ENCODE peak calls at places on chromosomes 1 and 21, in four cellular contexts. E is GM12878, V is IMR-90, F is K562. B is an unnamed sample.
A peak's percentile ranks its signal among the peaks of the same experiment; 100 is the strongest.

GRCh38 chr1:74235153-74235552 is at the start of gene TNNI3K:
- DNase-seq in E (no peak), V (no peak), F (no peak), B (no peak)

GRCh38 chr1:20709868-20710267 is 7.9 kb downstream of the KIF17 start:
- DNase-seq in E (no peak), V (no peak), F (no peak), B (no peak)

GRCh38 chr1:25562101-25562927 is 18.9 kb downstream of the LDLRAP1 start:
- DNase-seq in E (peak; percentile 48), V (no peak), F (no peak), B (no peak)

GRCh38 chr1:152034654-152035405 is 2.0 kb downstream of the S100A11 start:
- DNase-seq in E (peak; percentile 57), V (peak; percentile 59), F (peak; percentile 78), B (peak; percentile 60)

GRCh38 chr1:148388260-148389026 is 94.7 kb downstream of the PPIAL4G start:
- DNase-seq in E (peak; percentile 50), V (peak; percentile 91), F (peak; percentile 89), B (peak; percentile 33)

GRCh38 chr1:36162680-36163079 is 6.7 kb downstream of the MAP7D1 start:
- DNase-seq in E (no peak), V (no peak), F (no peak), B (no peak)

GRCh38 chr1:228548788-228549187 is 61.6 kb downstream of the RNF187 start:
- DNase-seq in E (no peak), V (no peak), F (no peak), B (no peak)

GRCh38 chr1:224786533-224787249 is 142.8 kb upstream of the DNAH14 start:
- DNase-seq in E (no peak), V (peak; percentile 4), F (no peak), B (no peak)

DNA sequence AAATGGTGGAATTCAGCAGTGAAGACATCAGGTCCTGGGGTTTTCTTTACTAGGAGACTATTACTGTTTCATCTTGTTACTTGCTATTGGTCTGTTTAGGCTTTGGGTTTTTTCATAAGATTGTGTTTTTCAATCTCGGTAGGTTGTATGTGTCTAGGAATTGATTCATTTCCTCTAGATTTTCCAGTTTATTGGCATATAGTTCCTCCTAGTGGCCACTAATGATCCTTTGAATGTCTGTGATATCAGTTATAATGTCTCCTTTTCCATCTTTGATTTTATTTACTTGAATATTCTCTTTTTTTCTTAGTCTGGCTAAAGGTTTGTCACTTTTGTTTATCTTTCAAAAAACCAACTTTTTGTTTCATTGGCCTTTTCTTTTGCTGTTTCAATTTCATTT is 233.0 kb downstream of the RWDD3 start:
- DNase-seq in E (no peak), V (no peak), F (no peak), B (no peak)
- TF ChIP-seq CTCF in E (no peak), V (peak; percentile 25), F (no peak), B (no peak)

DNA sequence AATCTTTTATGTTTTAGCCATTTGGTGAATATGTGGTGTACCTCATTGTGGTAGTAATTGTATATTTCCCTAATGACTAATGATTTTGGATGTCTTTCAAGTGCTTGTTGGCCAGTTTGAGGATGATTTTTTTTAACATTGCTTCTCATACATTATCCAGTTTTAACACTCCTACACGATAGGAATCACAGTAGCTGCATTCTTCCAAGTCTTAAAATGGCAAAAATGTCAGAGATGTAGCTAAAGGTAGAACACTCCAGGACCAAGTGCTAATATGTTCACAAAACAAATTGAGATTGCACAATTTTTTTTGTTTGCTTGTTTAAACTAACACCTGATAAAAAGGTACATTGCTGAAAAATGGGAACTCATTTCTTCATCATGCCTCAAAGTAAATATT is 11.7 kb downstream of the USP25 start:
- DNase-seq in E (no peak), V (peak; percentile 67), F (no peak), B (peak; percentile 61)
- TF ChIP-seq FOS in E (no peak), V (no peak), F (no peak), B (no peak)

DNA sequence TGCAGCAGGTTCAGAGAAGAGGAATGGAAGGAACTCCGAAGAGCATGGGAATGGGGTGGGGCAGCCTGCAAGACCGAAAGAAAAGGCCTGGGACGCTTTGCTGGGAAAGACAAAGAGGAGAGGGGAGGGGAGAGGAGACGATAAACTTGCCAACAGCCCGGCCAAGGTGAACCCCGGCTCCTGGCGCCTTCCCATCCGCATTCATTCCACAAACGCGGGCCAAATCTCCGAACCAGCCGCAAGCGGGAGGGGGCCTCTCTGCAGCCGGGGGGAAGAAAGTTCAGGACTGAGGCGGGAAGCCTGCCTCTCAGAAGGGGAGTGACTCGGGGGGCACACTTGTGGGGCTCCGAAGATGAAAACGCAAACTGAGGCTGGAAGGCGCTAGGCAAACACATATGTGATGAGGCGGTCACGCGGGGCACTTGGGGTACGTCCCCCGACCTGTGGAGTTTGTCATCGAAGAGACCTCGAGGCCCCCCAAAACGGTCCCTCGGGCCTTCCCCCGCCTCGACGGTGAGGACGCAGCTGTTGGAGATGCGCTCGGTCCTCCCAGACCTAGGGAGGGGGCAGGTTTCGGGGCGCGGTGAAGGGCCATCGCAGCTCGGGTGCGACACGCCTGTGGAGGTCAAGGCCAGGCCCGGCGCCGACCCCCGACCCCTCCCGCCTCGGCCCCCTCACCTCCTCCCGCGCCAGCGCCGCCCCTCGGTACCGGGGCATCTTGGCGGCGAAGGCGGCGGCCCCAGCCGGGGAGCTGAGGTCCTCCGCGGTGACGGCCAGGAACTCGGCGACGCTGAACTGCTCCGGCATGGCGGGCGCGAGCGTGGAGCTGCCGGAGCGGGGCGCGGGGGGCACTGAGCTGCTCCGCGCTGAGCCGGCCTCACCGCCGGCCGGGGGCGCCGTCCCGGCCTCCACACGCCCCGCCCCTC is at the start of gene ASAP3:
- DNase-seq in E (no peak), V (peak; percentile 41), F (peak; percentile 33), B (peak; percentile 28)
- TF ChIP-seq CTCF in E (no peak), V (peak; percentile 26), F (peak; percentile 42), B (no peak)

GRCh38 chr1:93056649-93057048 is 22.4 kb upstream of the MTF2 start:
- DNase-seq in E (no peak), V (no peak), F (no peak), B (no peak)

GRCh38 chr1:93056214-93056613 is 22.9 kb upstream of the MTF2 start:
- DNase-seq in E (no peak), V (peak; percentile 55), F (peak; percentile 21), B (peak; percentile 19)

GRCh38 chr1:93061895-93062792 is 16.9 kb upstream of the MTF2 start:
- DNase-seq in E (no peak), V (peak; percentile 36), F (peak; percentile 16), B (peak; percentile 29)
- TF ChIP-seq FOS in E (no peak), V (no peak), F (no peak), B (peak; percentile 7)

GRCh38 chr21:39634507-39634906 is 21.8 kb downstream of the B3GALT5 start:
- DNase-seq in E (no peak), V (no peak), F (no peak), B (no peak)
- TF ChIP-seq CTCF in E (no peak), V (no peak), F (no peak), B (no peak)

GRCh38 chr1:39933956-39934941 is 20.7 kb upstream of the MFSD2A start:
- DNase-seq in E (no peak), V (peak; percentile 91), F (no peak), B (no peak)
- TF ChIP-seq FOS in E (no peak), V (peak; percentile 78), F (no peak), B (no peak)

DNA sequence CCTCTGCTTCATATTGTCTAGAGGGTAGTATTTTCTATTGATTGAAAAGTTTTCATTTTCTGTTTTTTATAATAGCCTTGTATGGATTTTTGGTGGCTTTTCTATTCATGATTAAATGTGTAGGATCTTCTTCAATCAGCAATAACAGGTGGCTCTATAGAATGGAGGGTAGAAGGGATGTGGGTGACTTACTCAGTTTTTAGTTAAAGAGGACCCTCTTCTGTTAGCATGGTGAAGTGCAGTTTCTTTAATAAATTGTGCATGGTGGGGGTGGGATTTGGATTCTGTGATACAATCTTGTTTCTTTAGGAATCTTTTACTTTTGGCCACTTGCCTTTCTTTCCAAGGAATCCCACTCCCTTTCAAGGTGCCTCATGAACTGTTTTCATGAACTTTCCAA is 64.7 kb downstream of the SLC35A3 start:
- DNase-seq in E (no peak), V (peak; percentile 38), F (no peak), B (peak; percentile 51)
- TF ChIP-seq CTCF in E (peak; percentile 43), V (peak; percentile 53), F (peak; percentile 38), B (peak; percentile 29)

GRCh38 chr1:199780948-199781347 is 246.6 kb upstream of the NR5A2 start:
- DNase-seq in E (no peak), V (peak; percentile 70), F (no peak), B (peak; percentile 56)
- TF ChIP-seq FOS in E (no peak), V (peak; percentile 65), F (no peak), B (peak; percentile 74)

DNA sequence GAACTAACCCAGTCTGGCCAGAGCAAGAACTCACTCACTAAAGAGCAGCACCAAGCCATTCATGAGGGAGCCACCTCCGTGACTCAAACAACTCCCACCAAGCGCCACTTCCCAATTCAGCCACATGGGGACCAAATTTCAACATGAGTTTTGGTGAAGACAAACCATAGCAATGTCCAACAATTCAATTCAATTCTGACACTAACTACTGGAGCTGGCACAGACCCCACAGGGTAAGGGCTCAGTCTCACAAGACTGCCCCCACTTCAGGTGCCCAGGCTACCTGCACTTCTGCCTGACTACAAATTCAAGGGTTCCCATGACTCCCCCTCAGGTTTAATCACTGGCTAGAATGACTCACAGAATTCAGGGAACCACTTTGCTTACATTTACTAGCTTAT is 48.8 kb upstream of the RAP1A start:
- DNase-seq in E (no peak), V (peak; percentile 35), F (peak; percentile 39), B (no peak)
- TF ChIP-seq CTCF in E (peak; percentile 66), V (peak; percentile 21), F (peak; percentile 52), B (peak; percentile 9)

DNA sequence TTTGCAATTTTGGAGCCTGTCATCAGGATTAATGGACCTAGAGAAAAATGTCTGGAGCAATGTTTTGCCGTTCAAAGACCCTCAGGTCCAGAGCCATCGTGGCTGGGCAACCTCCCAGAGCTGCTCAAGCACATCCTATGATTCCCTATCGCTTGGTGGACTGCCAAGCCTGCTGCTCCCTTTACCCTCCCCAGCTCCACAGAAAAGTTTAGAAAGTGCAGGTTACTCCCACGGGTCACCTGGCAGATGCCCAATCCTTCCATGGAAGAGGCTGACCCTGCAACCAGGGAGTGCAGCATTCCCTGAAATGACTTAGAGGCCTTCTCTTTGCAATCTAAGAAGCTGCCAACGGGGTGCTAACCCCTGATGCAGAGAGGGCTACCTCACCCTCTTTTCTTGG is 112.6 kb upstream of the NGF start:
- DNase-seq in E (no peak), V (no peak), F (no peak), B (no peak)
- TF ChIP-seq FOS in E (no peak), V (no peak), F (no peak), B (no peak)